ENCODE peak calls at places on chromosomes 4 and X, in nine cellular contexts. One of them, this sample, is unnamed.

GRCh38 chr4:37383579-37384229 is 139.2 kb downstream of the NWD2 start:
- DNase-seq in T-cell: no peak
- DNase-seq in naive thymus-derived CD8-positive, alpha-beta T cell: no peak
- DNase-seq in chondrocyte: no peak
- DNase-seq in H7: peak
- DNase-seq in stimulated activated naive B cell treated with anti-CD40 and anti-IgM and Interleukin-4, amounts not matched to agents 10 μg/mL and 1 μg/mL and 100 μg/mL, for 72 hours: peak
- DNase-seq in EL: peak
- DNase-seq in HL-60: peak
- DNase-seq in MV-4-11: peak
- DNase-seq in this sample: peak

GRCh38 chr4:138200236-138200590 is 41.9 kb downstream of the SLC7A11 start:
- DNase-seq in T-cell: no peak
- DNase-seq in naive thymus-derived CD8-positive, alpha-beta T cell: no peak
- DNase-seq in chondrocyte: no peak
- DNase-seq in H7: no peak
- DNase-seq in stimulated activated naive B cell treated with anti-CD40 and anti-IgM and Interleukin-4, amounts not matched to agents 10 μg/mL and 1 μg/mL and 100 μg/mL, for 72 hours: no peak
- DNase-seq in EL: no peak
- DNase-seq in HL-60: no peak
- DNase-seq in MV-4-11: no peak
- DNase-seq in this sample: no peak

GRCh38 chrX:2600564-2600963 is 90.5 kb upstream of the CD99 start:
- DNase-seq in T-cell: no peak
- DNase-seq in naive thymus-derived CD8-positive, alpha-beta T cell: no peak
- DNase-seq in chondrocyte: no peak
- DNase-seq in H7: no peak
- DNase-seq in stimulated activated naive B cell treated with anti-CD40 and anti-IgM and Interleukin-4, amounts not matched to agents 10 μg/mL and 1 μg/mL and 100 μg/mL, for 72 hours: no peak
- DNase-seq in EL: no peak
- DNase-seq in HL-60: no peak
- DNase-seq in MV-4-11: no peak
- DNase-seq in this sample: no peak

GRCh38 chr4:16118090-16118489 is 34.3 kb upstream of the PROM1 start:
- DNase-seq in T-cell: no peak
- DNase-seq in naive thymus-derived CD8-positive, alpha-beta T cell: no peak
- DNase-seq in chondrocyte: no peak
- DNase-seq in H7: no peak
- DNase-seq in stimulated activated naive B cell treated with anti-CD40 and anti-IgM and Interleukin-4, amounts not matched to agents 10 μg/mL and 1 μg/mL and 100 μg/mL, for 72 hours: no peak
- DNase-seq in EL: no peak
- DNase-seq in HL-60: no peak
- DNase-seq in MV-4-11: no peak
- DNase-seq in this sample: no peak

GRCh38 chr4:24991015-24991414 is 39.7 kb downstream of the LGI2 start:
- DNase-seq in T-cell: no peak
- DNase-seq in naive thymus-derived CD8-positive, alpha-beta T cell: no peak
- DNase-seq in chondrocyte: no peak
- DNase-seq in H7: no peak
- DNase-seq in stimulated activated naive B cell treated with anti-CD40 and anti-IgM and Interleukin-4, amounts not matched to agents 10 μg/mL and 1 μg/mL and 100 μg/mL, for 72 hours: no peak
- DNase-seq in EL: peak
- DNase-seq in HL-60: no peak
- DNase-seq in MV-4-11: no peak
- DNase-seq in this sample: no peak

GRCh38 chr4:126223784-126224407 is 909.1 kb downstream of the FAT4 start:
- DNase-seq in T-cell: no peak
- DNase-seq in naive thymus-derived CD8-positive, alpha-beta T cell: no peak
- DNase-seq in chondrocyte: no peak
- DNase-seq in H7: no peak
- DNase-seq in stimulated activated naive B cell treated with anti-CD40 and anti-IgM and Interleukin-4, amounts not matched to agents 10 μg/mL and 1 μg/mL and 100 μg/mL, for 72 hours: no peak
- DNase-seq in EL: peak
- DNase-seq in HL-60: no peak
- DNase-seq in MV-4-11: no peak
- DNase-seq in this sample: no peak

GRCh38 chr4:44679060-44679459 is 840 bp downstream of the GUF1 start:
- DNase-seq in T-cell: no peak
- DNase-seq in naive thymus-derived CD8-positive, alpha-beta T cell: no peak
- DNase-seq in chondrocyte: no peak
- DNase-seq in H7: no peak
- DNase-seq in stimulated activated naive B cell treated with anti-CD40 and anti-IgM and Interleukin-4, amounts not matched to agents 10 μg/mL and 1 μg/mL and 100 μg/mL, for 72 hours: no peak
- DNase-seq in EL: peak
- DNase-seq in HL-60: peak
- DNase-seq in MV-4-11: no peak
- DNase-seq in this sample: peak

GRCh38 chr4:81207793-81208192 is 7.2 kb downstream of the PRKG2 start:
- DNase-seq in T-cell: no peak
- DNase-seq in naive thymus-derived CD8-positive, alpha-beta T cell: no peak
- DNase-seq in chondrocyte: no peak
- DNase-seq in H7: no peak
- DNase-seq in stimulated activated naive B cell treated with anti-CD40 and anti-IgM and Interleukin-4, amounts not matched to agents 10 μg/mL and 1 μg/mL and 100 μg/mL, for 72 hours: no peak
- DNase-seq in EL: peak
- DNase-seq in HL-60: no peak
- DNase-seq in MV-4-11: no peak
- DNase-seq in this sample: no peak

GRCh38 chr4:25666031-25666630 is 10.5 kb downstream of the SLC34A2 start:
- DNase-seq in T-cell: no peak
- DNase-seq in naive thymus-derived CD8-positive, alpha-beta T cell: no peak
- DNase-seq in chondrocyte: no peak
- DNase-seq in H7: no peak
- DNase-seq in stimulated activated naive B cell treated with anti-CD40 and anti-IgM and Interleukin-4, amounts not matched to agents 10 μg/mL and 1 μg/mL and 100 μg/mL, for 72 hours: no peak
- DNase-seq in EL: no peak
- DNase-seq in HL-60: no peak
- DNase-seq in MV-4-11: peak
- DNase-seq in this sample: no peak

This sample was measured in GM20000.